ENCODE peak calls at places on chromosome 21, in ten cellular contexts. One of them, this sample, is unnamed.

GRCh38 chr21:16863541-16863940 is 649.3 kb upstream of the CXADR start:
- DNase-seq in Kasumi-1: no peak
- DNase-seq in lung: no peak
- DNase-seq in H7: no peak
- DNase-seq in T-helper 9 cell: no peak
- DNase-seq in GM12891: no peak
- DNase-seq in WTC11: no peak
- DNase-seq in T-helper 1 cell: no peak
- DNase-seq in cardiac fibroblast: no peak
- DNase-seq in activated CD8-positive, alpha-beta memory T cell treated with anti-CD3 and anti-CD28 coated beads for 1 hour: no peak
- DNase-seq in this sample: no peak

GRCh38 chr21:42225571-42226155 is 6.7 kb downstream of the ABCG1 start:
- DNase-seq in H7: no peak
- DNase-seq in WTC11: no peak
- DNase-seq in cardiac fibroblast: no peak
- DNase-seq in lung: no peak
- DNase-seq in activated CD8-positive, alpha-beta memory T cell treated with anti-CD3 and anti-CD28 coated beads for 1 hour: no peak
- DNase-seq in T-helper 1 cell: no peak
- DNase-seq in GM12891: no peak
- DNase-seq in Kasumi-1: no peak
- DNase-seq in T-helper 9 cell: no peak
- DNase-seq in this sample: no peak

GRCh38 chr21:36104306-36105300 is 30.3 kb upstream of the CBR3 start:
- DNase-seq in T-helper 9 cell: peak; percentile 18
- DNase-seq in T-helper 1 cell: peak; percentile 16
- DNase-seq in activated CD8-positive, alpha-beta memory T cell treated with anti-CD3 and anti-CD28 coated beads for 1 hour: peak; percentile 50
- DNase-seq in GM12891: no peak
- DNase-seq in Kasumi-1: no peak
- DNase-seq in WTC11: peak; percentile 88
- DNase-seq in H7: peak; percentile 43
- DNase-seq in cardiac fibroblast: peak; percentile 44
- DNase-seq in lung: no peak
- DNase-seq in this sample: peak; percentile 25

GRCh38 chr21:25563399-25564116 is 43.7 kb downstream of the MRPL39 start:
- DNase-seq in activated CD8-positive, alpha-beta memory T cell treated with anti-CD3 and anti-CD28 coated beads for 1 hour: no peak
- DNase-seq in GM12891: no peak
- DNase-seq in T-helper 1 cell: peak; percentile 9
- DNase-seq in H7: no peak
- DNase-seq in lung: no peak
- DNase-seq in cardiac fibroblast: no peak
- DNase-seq in Kasumi-1: peak; percentile 21
- DNase-seq in T-helper 9 cell: no peak
- DNase-seq in WTC11: no peak
- DNase-seq in this sample: peak; percentile 32

GRCh38 chr21:38913120-38913975 is 107.6 kb downstream of the ETS2 start:
- DNase-seq in WTC11: peak; percentile 75
- DNase-seq in T-helper 9 cell: no peak
- DNase-seq in H7: peak; percentile 89
- DNase-seq in T-helper 1 cell: no peak
- DNase-seq in cardiac fibroblast: peak; percentile 50
- DNase-seq in lung: peak; percentile 84
- DNase-seq in Kasumi-1: no peak
- DNase-seq in GM12891: no peak
- DNase-seq in activated CD8-positive, alpha-beta memory T cell treated with anti-CD3 and anti-CD28 coated beads for 1 hour: no peak
- DNase-seq in this sample: no peak

GRCh38 chr21:45363921-45364463 is 41.0 kb upstream of the COL18A1 start:
- DNase-seq in T-helper 9 cell: no peak
- DNase-seq in Kasumi-1: peak; percentile 14
- DNase-seq in GM12891: peak; percentile 64
- DNase-seq in activated CD8-positive, alpha-beta memory T cell treated with anti-CD3 and anti-CD28 coated beads for 1 hour: no peak
- DNase-seq in cardiac fibroblast: peak; percentile 99
- DNase-seq in T-helper 1 cell: no peak
- DNase-seq in WTC11: no peak
- DNase-seq in H7: no peak
- DNase-seq in lung: peak; percentile 67
- DNase-seq in this sample: no peak

GRCh38 chr21:45877821-45878469 is 103.6 kb upstream of the COL6A1 start:
- DNase-seq in H7: no peak
- DNase-seq in cardiac fibroblast: peak; percentile 15
- DNase-seq in Kasumi-1: no peak
- DNase-seq in lung: no peak
- DNase-seq in WTC11: no peak
- DNase-seq in T-helper 1 cell: no peak
- DNase-seq in activated CD8-positive, alpha-beta memory T cell treated with anti-CD3 and anti-CD28 coated beads for 1 hour: no peak
- DNase-seq in T-helper 9 cell: no peak
- DNase-seq in GM12891: no peak
- DNase-seq in this sample: no peak

GRCh38 chr21:39712976-39713375 is 32.0 kb upstream of the IGSF5 start:
- DNase-seq in activated CD8-positive, alpha-beta memory T cell treated with anti-CD3 and anti-CD28 coated beads for 1 hour: no peak
- DNase-seq in GM12891: no peak
- DNase-seq in T-helper 1 cell: no peak
- DNase-seq in Kasumi-1: no peak
- DNase-seq in T-helper 9 cell: no peak
- DNase-seq in WTC11: peak; percentile 38
- DNase-seq in H7: no peak
- DNase-seq in cardiac fibroblast: no peak
- DNase-seq in lung: no peak
- DNase-seq in this sample: no peak

GRCh38 chr21:39071623-39072214 is 111.5 kb downstream of the PSMG1 start:
- DNase-seq in activated CD8-positive, alpha-beta memory T cell treated with anti-CD3 and anti-CD28 coated beads for 1 hour: no peak
- DNase-seq in cardiac fibroblast: peak; percentile 46
- DNase-seq in WTC11: no peak
- DNase-seq in Kasumi-1: no peak
- DNase-seq in GM12891: no peak
- DNase-seq in H7: no peak
- DNase-seq in lung: peak; percentile 48
- DNase-seq in T-helper 9 cell: no peak
- DNase-seq in T-helper 1 cell: no peak
- DNase-seq in this sample: no peak

GRCh38 chr21:46322351-46323226 is 1.1 kb downstream of the C21orf58 start:
- DNase-seq in T-helper 9 cell: no peak
- DNase-seq in lung: peak; percentile 31
- DNase-seq in GM12891: no peak
- DNase-seq in activated CD8-positive, alpha-beta memory T cell treated with anti-CD3 and anti-CD28 coated beads for 1 hour: no peak
- DNase-seq in Kasumi-1: peak; percentile 18
- DNase-seq in cardiac fibroblast: peak; percentile 51
- DNase-seq in T-helper 1 cell: peak; percentile 8
- DNase-seq in WTC11: no peak
- DNase-seq in H7: peak; percentile 50
- DNase-seq in this sample: no peak

GRCh38 chr21:45786660-45787059 is 143.1 kb downstream of the PCBP3 start:
- DNase-seq in T-helper 1 cell: no peak
- DNase-seq in T-helper 9 cell: no peak
- DNase-seq in Kasumi-1: no peak
- DNase-seq in activated CD8-positive, alpha-beta memory T cell treated with anti-CD3 and anti-CD28 coated beads for 1 hour: no peak
- DNase-seq in cardiac fibroblast: no peak
- DNase-seq in GM12891: no peak
- DNase-seq in H7: no peak
- DNase-seq in lung: no peak
- DNase-seq in WTC11: no peak
- DNase-seq in this sample: no peak

GRCh38 chr21:45876381-45877159 is 105.0 kb upstream of the COL6A1 start:
- DNase-seq in WTC11: no peak
- DNase-seq in H7: peak; percentile 62
- DNase-seq in T-helper 1 cell: no peak
- DNase-seq in GM12891: no peak
- DNase-seq in cardiac fibroblast: no peak
- DNase-seq in Kasumi-1: no peak
- DNase-seq in activated CD8-positive, alpha-beta memory T cell treated with anti-CD3 and anti-CD28 coated beads for 1 hour: no peak
- DNase-seq in T-helper 9 cell: no peak
- DNase-seq in lung: no peak
- DNase-seq in this sample: no peak

GRCh38 chr21:23475518-23476189 is 2131.6 kb downstream of the MRPL39 start:
- DNase-seq in H7: no peak
- DNase-seq in activated CD8-positive, alpha-beta memory T cell treated with anti-CD3 and anti-CD28 coated beads for 1 hour: no peak
- DNase-seq in T-helper 1 cell: no peak
- DNase-seq in WTC11: no peak
- DNase-seq in T-helper 9 cell: no peak
- DNase-seq in lung: no peak
- DNase-seq in Kasumi-1: no peak
- DNase-seq in GM12891: no peak
- DNase-seq in cardiac fibroblast: peak; percentile 0
- DNase-seq in this sample: no peak

GRCh38 chr21:23968722-23969647 is 1638.3 kb downstream of the MRPL39 start:
- DNase-seq in cardiac fibroblast: peak; percentile 36
- DNase-seq in T-helper 9 cell: peak; percentile 51
- DNase-seq in activated CD8-positive, alpha-beta memory T cell treated with anti-CD3 and anti-CD28 coated beads for 1 hour: peak; percentile 24
- DNase-seq in H7: peak; percentile 33
- DNase-seq in lung: no peak
- DNase-seq in GM12891: peak; percentile 10
- DNase-seq in Kasumi-1: peak; percentile 97
- DNase-seq in T-helper 1 cell: peak; percentile 55
- DNase-seq in WTC11: peak; percentile 74
- DNase-seq in this sample: peak; percentile 63

GRCh38 chr21:32132911-32133310 is 145.9 kb downstream of the MIS18A start:
- DNase-seq in GM12891: no peak
- DNase-seq in Kasumi-1: no peak
- DNase-seq in cardiac fibroblast: no peak
- DNase-seq in activated CD8-positive, alpha-beta memory T cell treated with anti-CD3 and anti-CD28 coated beads for 1 hour: no peak
- DNase-seq in H7: no peak
- DNase-seq in T-helper 1 cell: no peak
- DNase-seq in T-helper 9 cell: no peak
- DNase-seq in WTC11: no peak
- DNase-seq in lung: no peak
- DNase-seq in this sample: no peak

GRCh38 chr21:16309250-16309971 is 579.6 kb downstream of the USP25 start:
- DNase-seq in WTC11: no peak
- DNase-seq in cardiac fibroblast: no peak
- DNase-seq in activated CD8-positive, alpha-beta memory T cell treated with anti-CD3 and anti-CD28 coated beads for 1 hour: no peak
- DNase-seq in T-helper 1 cell: no peak
- DNase-seq in H7: no peak
- DNase-seq in lung: no peak
- DNase-seq in T-helper 9 cell: no peak
- DNase-seq in GM12891: no peak
- DNase-seq in Kasumi-1: no peak
- DNase-seq in this sample: no peak

GRCh38 chr21:43367296-43367695 is 59.6 kb downstream of the SIK1 start:
- DNase-seq in Kasumi-1: no peak
- DNase-seq in T-helper 9 cell: no peak
- DNase-seq in cardiac fibroblast: no peak
- DNase-seq in GM12891: no peak
- DNase-seq in T-helper 1 cell: no peak
- DNase-seq in activated CD8-positive, alpha-beta memory T cell treated with anti-CD3 and anti-CD28 coated beads for 1 hour: no peak
- DNase-seq in lung: no peak
- DNase-seq in H7: no peak
- DNase-seq in WTC11: no peak
- DNase-seq in this sample: no peak

GRCh38 chr21:45963225-45963555 is 18.4 kb upstream of the COL6A1 start:
- DNase-seq in GM12891: no peak
- DNase-seq in H7: no peak
- DNase-seq in Kasumi-1: no peak
- DNase-seq in T-helper 1 cell: no peak
- DNase-seq in lung: no peak
- DNase-seq in cardiac fibroblast: peak; percentile 37
- DNase-seq in activated CD8-positive, alpha-beta memory T cell treated with anti-CD3 and anti-CD28 coated beads for 1 hour: no peak
- DNase-seq in T-helper 9 cell: no peak
- DNase-seq in WTC11: no peak
- DNase-seq in this sample: no peak